ENCODE peak calls at places on chromosome 12, in four cellular contexts. B is left ventricle myocardium inferior, Q is fibroblast of pulmonary artery, O is colonic mucosa. S is an unnamed sample.
A peak's percentile ranks its signal among the peaks of the same experiment; 100 is the strongest.

GRCh38 chr12:64137117-64137516 is 85.0 kb downstream of the KICS2 start:
- DNase-seq in B (no peak), Q (no peak), O (no peak), S (peak; percentile 47)

GRCh38 chr12:15851919-15852318 is 30.3 kb upstream of the STRAP start:
- DNase-seq in B (no peak), Q (no peak), O (no peak), S (no peak)

GRCh38 chr12:6688543-6688999 is 604 bp downstream of the ZNF384 start:
- DNase-seq in B (no peak), Q (no peak), O (peak; percentile 84), S (no peak)

GRCh38 chr12:110743571-110744093 is 941 bp upstream of the PPP1CC start:
- DNase-seq in B (peak; percentile 51), Q (peak; percentile 46), O (peak; percentile 75), S (peak; percentile 34)

GRCh38 chr12:118126119-118126757 is 9.7 kb upstream of the PEBP1 start:
- DNase-seq in B (peak; percentile 69), Q (no peak), O (peak; percentile 79), S (no peak)

GRCh38 chr12:131863711-131864396 is 30.6 kb upstream of the ULK1 start:
- DNase-seq in B (no peak), Q (no peak), O (no peak), S (no peak)

GRCh38 chr12:40238221-40238902 is 13.6 kb downstream of the LRRK2 start:
- DNase-seq in B (no peak), Q (no peak), O (no peak), S (peak; percentile 21)

GRCh38 chr12:119036878-119037493 is 55.6 kb downstream of the SRRM4 start:
- DNase-seq in B (no peak), Q (peak; percentile 11), O (peak; percentile 21), S (peak; percentile 14)

GRCh38 chr12:58893421-58893986 is 26.8 kb downstream of the LRIG3 start:
- DNase-seq in B (no peak), Q (no peak), O (no peak), S (peak; percentile 70)

GRCh38 chr12:97573901-97574300 is 111.3 kb downstream of the RMST start:
- DNase-seq in B (no peak), Q (no peak), O (no peak), S (peak; percentile 1)

GRCh38 chr12:6375269-6376078 is at the start of gene SCNN1A:
- DNase-seq in B (no peak), Q (no peak), O (peak; percentile 92), S (no peak)

GRCh38 chr12:44253338-44253856 is 417.5 kb downstream of the TMEM117 start:
- DNase-seq in B (no peak), Q (no peak), O (no peak), S (no peak)

GRCh38 chr12:44245932-44246331 is 410.1 kb downstream of the TMEM117 start:
- DNase-seq in B (no peak), Q (no peak), O (no peak), S (no peak)

GRCh38 chr12:44248436-44248835 is 412.6 kb downstream of the TMEM117 start:
- DNase-seq in B (no peak), Q (no peak), O (no peak), S (no peak)

GRCh38 chr12:44246481-44247105 is 410.7 kb downstream of the TMEM117 start:
- DNase-seq in B (no peak), Q (no peak), O (no peak), S (peak; percentile 1)

GRCh38 chr12:44247588-44247987 is 411.7 kb downstream of the TMEM117 start:
- DNase-seq in B (no peak), Q (no peak), O (no peak), S (no peak)
- TF ChIP-seq CTCF in B (no peak), Q (no peak), O (no peak), S (peak; percentile 4)

DNA sequence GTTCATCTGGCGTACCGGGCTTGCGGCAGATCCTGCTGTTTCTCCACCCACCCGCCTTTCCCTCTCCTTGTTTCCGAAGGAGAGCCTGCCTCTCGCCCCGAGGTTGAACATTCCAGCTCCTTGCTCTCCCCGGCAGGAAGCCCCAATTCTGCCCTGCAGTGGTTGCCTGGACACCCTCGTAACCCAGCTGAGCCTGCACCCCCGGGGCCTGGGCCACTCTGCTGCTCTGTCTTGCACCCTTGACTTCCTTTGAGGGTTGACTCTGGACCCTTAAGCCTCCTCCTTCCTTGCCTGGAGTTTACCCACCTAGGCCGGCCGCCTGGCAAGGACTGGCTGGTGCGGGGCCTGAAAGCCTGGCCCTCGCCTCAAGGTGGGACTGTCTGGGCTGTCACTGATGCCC is 25.8 kb upstream of the NCOR2 start:
- DNase-seq in B (no peak), Q (no peak), O (no peak), S (no peak)
- H3K4me3 ChIP-seq in B (no peak overlapping the region), Q (no peak overlapping the region), O (no peak overlapping the region), S (no peak overlapping the region)

GRCh38 chr12:55683676-55684075 is 24.0 kb downstream of the ITGA7 start:
- DNase-seq in B (no peak), Q (no peak), O (no peak), S (no peak)

GRCh38 chr12:55682087-55682796 is 25.5 kb downstream of the ITGA7 start:
- DNase-seq in B (no peak), Q (no peak), O (no peak), S (no peak)

GRCh38 chr12:55679691-55680090 is 28.0 kb downstream of the ITGA7 start:
- DNase-seq in B (peak; percentile 5), Q (no peak), O (no peak), S (no peak)

GRCh38 chr12:55684761-55685370 is 22.8 kb downstream of the ITGA7 start:
- DNase-seq in B (no peak), Q (no peak), O (no peak), S (no peak)

GRCh38 chr12:55681142-55682077 is 26.3 kb downstream of the ITGA7 start:
- DNase-seq in B (peak; percentile 54), Q (peak; percentile 63), O (peak; percentile 90), S (peak; percentile 80)
- TF ChIP-seq CTCF in B (peak; percentile 43), Q (peak; percentile 43), O (peak; percentile 49), S (peak; percentile 58)

DNA sequence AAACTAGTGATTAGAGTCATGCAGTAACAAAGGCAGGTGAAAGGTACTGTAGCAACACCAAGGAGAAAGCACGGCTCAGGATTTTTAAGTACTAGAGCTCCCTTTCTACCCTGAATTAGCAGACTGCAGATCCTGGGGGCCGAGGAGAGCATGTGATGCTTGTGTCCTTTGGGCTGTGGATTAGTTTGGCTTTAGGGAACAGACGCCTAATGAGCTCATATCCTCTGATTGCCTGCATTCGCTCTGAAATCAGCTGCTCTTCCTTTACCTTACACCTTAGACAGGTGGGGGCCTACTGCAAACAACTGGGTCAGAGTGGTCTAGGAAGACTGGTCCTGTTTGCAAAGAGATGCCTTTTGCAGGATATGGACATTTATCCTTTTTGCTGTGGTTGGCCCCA is 2.2 kb downstream of the PIP4K2C start:
- DNase-seq in B (no peak), Q (no peak), O (no peak), S (no peak)
- H3K4me3 ChIP-seq in B (no peak overlapping the region), Q (no peak overlapping the region), O (no peak overlapping the region), S (no peak overlapping the region)

GRCh38 chr12:990308-990648 is 745 bp upstream of the ERC1 start:
- DNase-seq in B (peak; percentile 64), Q (peak; percentile 56), O (peak; percentile 62), S (peak; percentile 78)

GRCh38 chr12:989051-989450 is 2.0 kb upstream of the ERC1 start:
- DNase-seq in B (no peak), Q (no peak), O (no peak), S (no peak)

GRCh38 chr12:991350-992278 is 591 bp downstream of the ERC1 start:
- DNase-seq in B (no peak), Q (peak; percentile 36), O (no peak), S (no peak)

GRCh38 chr12:989751-990278 is 1.2 kb upstream of the ERC1 start:
- DNase-seq in B (no peak), Q (peak; percentile 74), O (peak; percentile 27), S (peak; percentile 92)

GRCh38 chr12:990649-991349 is at the start of gene ERC1:
- DNase-seq in B (peak; percentile 91), Q (peak; percentile 92), O (peak; percentile 87), S (peak; percentile 88)
- TF ChIP-seq CTCF in B (no peak), Q (no peak), O (no peak), S (no peak)

GRCh38 chr12:124755801-124756148 is 107.9 kb downstream of the SCARB1 start:
- DNase-seq in B (no peak), Q (no peak), O (no peak), S (no peak)
- H3K4me3 ChIP-seq in B (peak overlapping the region; percentile 29), Q (no peak overlapping the region), O (no peak overlapping the region), S (no peak overlapping the region)

GRCh38 chr12:57211791-57212700 is 4.5 kb upstream of the NXPH4 start:
- DNase-seq in B (no peak), Q (no peak), O (no peak), S (no peak)
- TF ChIP-seq CTCF in B (no peak), Q (peak; percentile 1), O (no peak), S (no peak)